ENCODE peak calls at places on chromosome 14, in four cellular contexts. W is RWPE2, Z is WERI-Rb-1, D is AG09309. L is an unnamed sample.

GRCh38 chr14:33464563-33464962 is 486.3 kb downstream of the EGLN3 start:
- DNase-seq in W (no peak), Z (no peak), D (no peak), L (no peak)

GRCh38 chr14:69263364-69263763 is 3.4 kb downstream of the GALNT16 start:
- DNase-seq in W (no peak), Z (no peak), D (peak), L (no peak)

GRCh38 chr14:98947911-98948595 is 323.9 kb downstream of the BCL11B start:
- DNase-seq in W (peak), Z (no peak), D (no peak), L (no peak)

GRCh38 chr14:68926236-68926635 is 52.9 kb downstream of the ACTN1 start:
- DNase-seq in W (no peak), Z (no peak), D (no peak), L (no peak)

GRCh38 chr14:51328089-51328941 is 88.3 kb downstream of the TMX1 start:
- DNase-seq in W (no peak), Z (no peak), D (no peak), L (peak)

GRCh38 chr14:105842105-105842504 is 315.7 kb downstream of the TMEM121 start:
- DNase-seq in W (no peak), Z (no peak), D (no peak), L (no peak)

GRCh38 chr14:95901014-95901413 is 24.4 kb downstream of the TUNAR start:
- DNase-seq in W (no peak), Z (peak), D (no peak), L (no peak)

GRCh38 chr14:67162390-67162789 is 26.9 kb upstream of the GARIN2 start:
- DNase-seq in W (no peak), Z (no peak), D (no peak), L (no peak)

GRCh38 chr14:67131691-67132090 is 57.5 kb upstream of the GARIN2 start:
- DNase-seq in W (no peak), Z (no peak), D (no peak), L (no peak)

GRCh38 chr14:77883479-77884238 is 83.8 kb downstream of the ADCK1 start:
- DNase-seq in W (no peak), Z (no peak), D (no peak), L (no peak)

GRCh38 chr14:55512421-55512820 is 67.6 kb upstream of the KTN1 start:
- DNase-seq in W (no peak), Z (no peak), D (peak), L (no peak)

GRCh38 chr14:89237923-89238529 is 179.0 kb downstream of the FOXN3 start:
- DNase-seq in W (no peak), Z (no peak), D (no peak), L (no peak)

GRCh38 chr14:99838555-99839193 is 45.5 kb downstream of the EML1 start:
- DNase-seq in W (no peak), Z (no peak), D (peak), L (no peak)

GRCh38 chr14:99764222-99764706 is 28.9 kb upstream of the EML1 start:
- DNase-seq in W (no peak), Z (no peak), D (no peak), L (no peak)

GRCh38 chr14:44613061-44613712 is 106.1 kb upstream of the FSCB start:
- DNase-seq in W (no peak), Z (no peak), D (no peak), L (no peak)

GRCh38 chr14:77988096-77988870 is 181.9 kb upstream of the NRXN3 start:
- DNase-seq in W (no peak), Z (peak), D (no peak), L (no peak)

GRCh38 chr14:60276347-60276746 is 27.3 kb downstream of the PPM1A start:
- DNase-seq in W (no peak), Z (no peak), D (no peak), L (no peak)

GRCh38 chr14:105147701-105148603 is 20.6 kb downstream of the JAG2 start:
- DNase-seq in W (peak), Z (peak), D (no peak), L (no peak)

GRCh38 chr14:49303952-49304516 is 282.1 kb downstream of the RPS29 start:
- DNase-seq in W (no peak), Z (no peak), D (no peak), L (peak)

GRCh38 chr14:68759017-68759569 is 33.8 kb downstream of the ZFP36L1 start:
- DNase-seq in W (no peak), Z (peak), D (no peak), L (no peak)

GRCh38 chr14:61891810-61892209 is 129.6 kb downstream of the SNAPC1 start:
- DNase-seq in W (no peak), Z (no peak), D (no peak), L (no peak)

GRCh38 chr14:105162374-105162979 is 6.1 kb downstream of the JAG2 start:
- DNase-seq in W (peak), Z (no peak), D (no peak), L (no peak)

GRCh38 chr14:20873370-20874177 is 17.6 kb upstream of the RNASE3 start:
- DNase-seq in W (no peak), Z (peak), D (no peak), L (peak)

GRCh38 chr14:41051801-41052200 is 554.9 kb upstream of the LRFN5 start:
- DNase-seq in W (no peak), Z (no peak), D (no peak), L (no peak)

GRCh38 chr14:68548194-68549056 is 244.4 kb downstream of the ZFP36L1 start:
- DNase-seq in W (peak), Z (no peak), D (peak), L (no peak)

GRCh38 chr14:39025810-39026627 is 77.0 kb downstream of the SEC23A start:
- DNase-seq in W (no peak), Z (no peak), D (no peak), L (no peak)

GRCh38 chr14:54789166-54789565 is 113.5 kb downstream of the GCH1 start:
- DNase-seq in W (no peak), Z (no peak), D (no peak), L (no peak)

GRCh38 chr14:68040633-68041369 is 221.2 kb downstream of the RAD51B start:
- DNase-seq in W (no peak), Z (no peak), D (no peak), L (no peak)

GRCh38 chr14:54669759-54670630 is 103.1 kb downstream of the SAMD4A start:
- DNase-seq in W (peak), Z (peak), D (no peak), L (no peak)

GRCh38 chr14:66315548-66315947 is 170.6 kb upstream of the CCDC196 start:
- DNase-seq in W (no peak), Z (no peak), D (no peak), L (no peak)

GRCh38 chr14:100060766-100061165 is 4.5 kb upstream of the EVL start:
- DNase-seq in W (no peak), Z (no peak), D (no peak), L (no peak)

GRCh38 chr14:86243158-86243557 is 713.2 kb downstream of the FLRT2 start:
- DNase-seq in W (no peak), Z (no peak), D (no peak), L (no peak)

GRCh38 chr14:69784942-69785341 is 12.1 kb downstream of the SLC10A1 start:
- DNase-seq in W (no peak), Z (no peak), D (no peak), L (no peak)

DNA sequence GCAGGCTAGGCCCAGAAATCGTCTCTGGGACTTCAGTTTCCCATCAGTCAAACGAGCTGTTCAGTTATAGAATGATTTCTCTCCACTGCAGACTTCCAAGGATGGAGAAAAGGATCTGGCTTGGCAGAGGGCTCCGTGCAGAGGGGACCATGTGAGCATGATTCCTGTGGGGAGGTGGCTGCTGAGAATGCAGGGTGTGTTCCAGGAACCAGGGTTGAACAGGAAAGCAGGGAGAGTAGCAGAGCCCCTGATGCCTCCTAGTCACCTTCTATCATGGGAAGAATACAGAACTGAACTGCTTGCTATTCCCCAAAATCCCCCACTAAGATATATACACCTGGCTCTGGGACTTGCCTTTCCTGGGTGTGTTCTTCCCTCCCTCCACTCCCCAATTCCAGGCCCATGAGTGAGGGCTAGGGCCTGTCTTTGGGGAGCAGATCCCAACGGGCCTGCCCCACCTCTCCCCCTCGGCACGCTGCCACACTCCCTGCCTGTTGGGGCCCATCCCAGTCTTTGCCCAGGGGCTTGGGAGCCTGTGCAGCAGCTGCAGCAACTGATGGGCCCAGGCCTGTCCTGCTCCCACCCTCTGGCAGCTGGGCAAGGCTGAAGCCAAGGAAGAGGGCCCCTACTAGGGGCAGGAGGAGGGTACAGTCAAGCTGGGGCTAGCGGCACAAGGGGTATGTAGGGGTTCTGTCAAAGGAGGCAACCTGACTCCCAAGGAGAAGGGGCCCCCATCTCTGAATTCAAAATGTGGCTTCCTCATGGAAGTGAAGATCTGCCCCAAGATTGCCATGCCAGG is 3.3 kb downstream of the AJUBA start:
- DNase-seq in W (peak), Z (no peak), D (no peak), L (no peak)
- H3K4me3 ChIP-seq in W (peak), Z (no peak), D (peak), L (no peak)

DNA sequence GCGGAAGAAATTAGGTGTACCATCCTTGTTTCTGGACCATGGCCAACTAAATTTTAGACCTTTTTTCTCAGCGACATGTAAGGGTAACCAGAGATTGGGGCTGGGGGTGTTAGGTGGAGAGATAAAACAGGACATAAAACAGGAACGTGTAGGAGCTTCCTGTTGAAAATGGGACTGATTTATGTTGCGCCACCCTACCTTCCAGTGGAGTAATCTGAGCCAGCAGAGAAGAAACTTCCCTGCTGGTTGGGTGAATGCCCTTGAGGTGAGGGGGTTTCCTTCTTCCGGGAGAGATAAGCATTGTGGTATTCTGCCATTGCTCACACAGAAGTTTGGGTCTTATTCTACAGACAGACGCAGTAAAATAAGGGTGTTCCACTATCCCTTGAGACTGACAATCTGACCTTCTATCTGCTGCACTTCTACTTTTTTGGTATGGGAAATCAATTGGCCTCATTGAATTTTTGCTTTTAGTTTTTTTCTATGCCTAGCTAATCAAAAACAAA is 417.6 kb downstream of the PCNX1 start:
- DNase-seq in W (no peak), Z (no peak), D (no peak), L (peak)
- H3K4me3 ChIP-seq in W (no peak), Z (no peak), D (no peak), L (no peak)

DNA sequence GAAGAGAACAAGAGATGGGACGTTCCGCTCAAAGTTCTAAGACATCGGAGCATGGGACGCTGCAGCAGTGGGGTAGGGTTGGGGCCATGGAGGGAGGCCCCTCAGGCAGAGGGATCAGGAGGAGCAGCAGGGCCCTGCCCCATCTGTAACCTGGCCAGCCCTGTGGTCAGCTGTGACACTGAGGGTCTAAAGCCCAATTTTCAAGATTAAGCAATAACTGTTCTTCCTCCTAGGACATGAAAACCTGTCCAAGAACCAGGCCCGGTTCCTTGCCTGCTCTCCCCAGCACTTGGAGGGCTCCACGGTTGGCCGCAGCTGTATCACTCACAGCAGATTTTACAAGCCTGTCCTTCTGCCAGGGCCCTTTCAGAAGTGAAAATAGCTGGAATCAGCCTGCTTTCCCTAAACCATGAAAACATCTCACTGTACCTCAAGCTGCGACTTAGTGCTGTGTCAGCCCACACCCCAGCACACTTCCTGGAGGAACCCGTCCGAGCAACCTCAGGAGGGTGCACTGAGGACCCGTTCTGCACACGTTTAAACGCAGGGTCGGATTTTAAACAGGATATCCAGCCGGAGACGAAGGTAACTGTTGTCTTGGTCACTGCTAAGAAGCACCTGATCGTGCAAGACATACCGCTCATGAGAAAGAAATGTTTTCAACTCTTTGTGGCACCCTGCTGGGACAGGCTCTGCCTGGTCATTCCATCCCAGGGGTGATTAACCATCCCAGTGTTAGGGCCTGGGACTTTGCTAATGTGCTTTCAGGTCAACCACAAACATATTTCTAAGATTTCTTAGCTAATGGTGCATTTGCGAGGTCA is 201.9 kb upstream of the DIO3 start:
- DNase-seq in W (no peak), Z (peak), D (no peak), L (no peak)
- H3K4me3 ChIP-seq in W (no peak), Z (no peak), D (no peak), L (no peak)

DNA sequence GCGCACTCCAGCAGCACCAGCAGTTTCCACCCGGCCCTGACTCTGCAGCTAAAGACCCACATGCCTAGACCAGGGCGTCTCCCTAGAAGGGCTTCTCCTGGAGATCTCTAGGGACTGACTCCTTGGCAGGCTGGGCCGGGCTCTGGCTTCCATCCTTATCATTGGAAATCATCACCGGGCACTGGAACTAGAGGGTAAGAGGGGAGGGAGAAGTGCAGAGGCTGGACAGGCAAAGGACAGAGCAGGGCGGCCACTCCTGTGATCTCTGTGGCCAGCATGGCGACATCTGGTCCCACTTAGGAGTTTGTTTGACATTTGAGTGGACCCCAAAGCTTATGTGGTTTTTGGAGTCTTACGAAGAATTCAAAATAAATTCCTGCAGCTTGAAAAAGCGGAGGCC is 7.1 kb downstream of the LTBP2 start:
- DNase-seq in W (no peak), Z (no peak), D (no peak), L (no peak)
- H3K4me3 ChIP-seq in W (no peak), Z (no peak), D (no peak), L (no peak)

DNA sequence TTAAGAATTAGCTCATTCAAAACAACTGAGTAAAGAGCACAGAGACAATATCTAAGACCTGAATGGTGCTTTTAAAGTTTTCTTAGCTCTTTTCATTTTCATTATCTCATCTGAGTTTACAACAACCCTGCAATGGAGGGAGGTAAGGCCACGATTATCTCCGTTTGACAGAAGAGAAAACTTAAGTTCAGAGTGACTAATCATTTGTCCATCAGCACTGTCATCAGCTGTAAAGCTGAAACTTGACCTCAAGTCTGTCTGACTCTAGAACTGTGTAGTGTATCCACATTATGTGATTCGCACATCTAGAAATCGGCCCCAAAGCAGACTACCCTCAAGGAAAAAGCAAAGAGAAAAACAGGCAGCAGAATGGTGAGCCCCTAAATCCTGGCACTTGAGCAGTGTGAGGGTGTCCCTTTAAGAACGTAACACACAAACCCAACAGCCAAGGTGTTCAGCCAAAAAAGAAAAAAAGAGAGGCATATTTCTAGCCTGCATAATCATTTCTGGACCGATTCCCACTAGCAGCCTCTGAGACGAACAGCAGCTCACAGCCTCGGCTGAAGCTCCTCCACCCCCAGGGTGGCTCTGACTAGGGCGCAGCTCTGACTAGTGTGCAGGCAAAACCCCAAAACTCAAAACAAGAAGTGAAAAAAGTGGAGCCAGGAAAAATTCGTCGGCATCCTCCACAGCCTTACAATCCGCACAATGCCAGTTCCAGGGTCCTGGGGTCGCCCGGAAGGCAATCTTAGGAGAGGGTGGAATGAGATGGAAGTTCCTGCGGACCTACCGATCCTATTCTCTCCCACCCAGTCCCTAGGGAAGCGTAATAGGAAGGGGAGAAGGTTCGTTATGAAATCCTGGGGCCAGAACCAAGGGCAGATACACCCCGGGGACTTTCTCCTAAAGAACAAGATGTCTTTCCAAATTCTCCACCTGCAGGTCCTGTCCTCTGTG is 1.5 kb downstream of the STXBP6 start:
- DNase-seq in W (no peak), Z (no peak), D (peak), L (no peak)
- H3K4me3 ChIP-seq in W (no peak), Z (no peak), D (peak), L (no peak)

GRCh38 chr14:35385042-35385839 is 19.3 kb downstream of the NFKBIA start:
- DNase-seq in W (no peak), Z (peak), D (peak), L (no peak)
- H3K4me3 ChIP-seq in W (no peak), Z (no peak), D (no peak), L (no peak)

DNA sequence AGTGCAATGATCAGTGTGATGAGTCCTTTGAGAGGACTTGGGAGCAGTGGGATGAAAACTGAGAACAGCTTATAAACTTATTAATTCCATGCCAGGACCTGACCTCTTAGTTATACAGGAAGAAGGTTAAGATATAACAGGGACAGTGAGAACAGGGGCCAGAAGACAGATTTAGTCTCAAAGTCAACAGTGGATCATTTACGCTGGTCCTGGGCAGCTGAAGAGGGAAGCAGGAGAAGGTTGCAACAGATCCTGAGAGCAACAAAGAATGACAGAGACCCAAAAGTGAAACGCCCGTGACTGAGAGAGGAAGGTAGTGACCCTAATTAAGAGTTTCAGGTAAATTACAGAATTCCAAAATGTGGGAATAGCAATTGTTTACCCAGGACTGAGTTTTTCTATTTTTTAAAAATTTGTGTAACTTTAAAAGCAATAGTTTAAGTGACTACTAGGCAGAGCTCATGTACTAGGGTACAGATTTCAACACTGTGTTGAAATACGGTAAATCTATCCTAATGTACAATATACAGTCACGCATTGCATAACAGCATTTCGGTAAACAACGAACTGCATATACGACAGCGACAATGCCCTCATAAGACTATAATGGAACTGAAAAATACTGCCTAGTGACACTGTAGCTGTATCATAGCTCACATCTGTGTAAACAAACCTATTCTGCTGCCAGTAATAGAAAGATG is 77.7 kb upstream of the GNPNAT1 start:
- DNase-seq in W (no peak), Z (no peak), D (no peak), L (no peak)
- H3K4me3 ChIP-seq in W (no peak), Z (no peak), D (no peak), L (no peak)